ENCODE peak calls at places on chromosomes 2 and 18, in six cellular contexts. J is HCT116, A is suprapubic skin, B is cardiac muscle cell, D is hepatocyte, X is PC-9. C is an unnamed sample. For H3K4me1, the result is how much of the 10 kb centered on the place peaks cover.

GRCh38 chr2:5325523-5325922 is 366.7 kb upstream of the SOX11 start:
- DNase-seq in B (no peak), J (no peak), D (no peak), X (no peak), A (no peak), C (no peak)

GRCh38 chr18:44922968-44923367 is 242.3 kb downstream of the SETBP1 start:
- DNase-seq in A (no peak), X (no peak), B (no peak), D (no peak), J (no peak), C (no peak)

GRCh38 chr2:102604754-102605153 is 14.6 kb upstream of the SLC9A2 start:
- DNase-seq in J (no peak), D (no peak), B (no peak), A (no peak), X (no peak), C (no peak)

GRCh38 chr18:21904856-21905255 is 164.3 kb downstream of the MIB1 start:
- DNase-seq in B (no peak), A (no peak), X (no peak), J (no peak), D (peak), C (no peak)

GRCh38 chr18:13835202-13835601 is 11.3 kb downstream of the MC5R start:
- DNase-seq in X (no peak), A (no peak), J (no peak), B (no peak), D (no peak), C (no peak)

GRCh38 chr2:27489118-27489497 is 435 bp downstream of the IFT172 start:
- DNase-seq in D (peak), J (peak), B (peak), A (no peak), X (no peak), C (no peak)

GRCh38 chr18:25503567-25504081 is 151.7 kb upstream of the ZNF521 start:
- DNase-seq in B (peak), J (peak), A (peak), X (no peak), D (peak), C (no peak)

GRCh38 chr2:238141541-238142318 is 3.3 kb downstream of the KLHL30 start:
- DNase-seq in B (no peak), A (no peak), D (peak), J (peak), X (peak), C (peak)

GRCh38 chr2:27710640-27711430 is 47.1 kb downstream of the SLC4A1AP start:
- DNase-seq in J (no peak), X (peak), B (no peak), A (no peak), D (no peak), C (no peak)

GRCh38 chr2:226622484-226622883 is 177.1 kb downstream of the IRS1 start:
- DNase-seq in B (no peak), J (no peak), X (no peak), D (no peak), A (no peak), C (no peak)

GRCh38 chr2:234555616-234556249 is 58.9 kb upstream of the ARL4C start:
- DNase-seq in X (no peak), J (no peak), A (no peak), D (no peak), B (no peak), C (no peak)

GRCh38 chr2:20615466-20616241 is 35.2 kb downstream of the HS1BP3 start:
- DNase-seq in B (no peak), D (peak), A (peak), J (no peak), X (no peak), C (peak)

GRCh38 chr2:17543848-17544645 is 3.6 kb downstream of the VSNL1 start:
- DNase-seq in X (no peak), D (no peak), A (no peak), B (no peak), J (no peak), C (no peak)

GRCh38 chr2:202171246-202171833 is 67.1 kb downstream of the SUMO1 start:
- DNase-seq in A (no peak), J (no peak), D (peak), B (peak), X (no peak), C (no peak)

GRCh38 chr2:28613616-28614501 is 118.0 kb downstream of the PLB1 start:
- DNase-seq in J (peak), X (peak), B (no peak), D (peak), A (no peak), C (no peak)

GRCh38 chr2:171673928-171674327 is 13.3 kb upstream of the DYNC1I2 start:
- DNase-seq in A (no peak), D (no peak), J (no peak), X (no peak), B (no peak), C (no peak)

GRCh38 chr18:44497757-44498490 is 182.8 kb upstream of the SETBP1 start:
- DNase-seq in B (no peak), J (no peak), D (no peak), A (no peak), X (no peak), C (no peak)

GRCh38 chr2:186255823-186256222 is 230.2 kb upstream of the ZC3H15 start:
- DNase-seq in X (no peak), A (no peak), B (no peak), J (no peak), D (no peak), C (no peak)

GRCh38 chr2:108553181-108553919 is 19.1 kb downstream of the LIMS1 start:
- DNase-seq in J (no peak), B (no peak), D (no peak), X (no peak), A (no peak), C (no peak)

GRCh38 chr2:158841839-158842238 is 46.7 kb downstream of the DAPL1 start:
- DNase-seq in B (no peak), J (no peak), X (no peak), D (peak), A (no peak), C (no peak)

GRCh38 chr2:162113771-162114168 is 38.3 kb downstream of the GCG start:
- DNase-seq in J (no peak), B (no peak), D (peak), A (no peak), X (no peak), C (no peak)

GRCh38 chr2:203817147-203817546 is 50.4 kb upstream of the CTLA4 start:
- DNase-seq in X (no peak), J (no peak), A (no peak), D (no peak), B (no peak), C (no peak)

GRCh38 chr2:96502891-96503636 is 2.1 kb downstream of the NEURL3 start:
- DNase-seq in X (peak), B (no peak), A (no peak), J (no peak), D (no peak), C (no peak)

DNA sequence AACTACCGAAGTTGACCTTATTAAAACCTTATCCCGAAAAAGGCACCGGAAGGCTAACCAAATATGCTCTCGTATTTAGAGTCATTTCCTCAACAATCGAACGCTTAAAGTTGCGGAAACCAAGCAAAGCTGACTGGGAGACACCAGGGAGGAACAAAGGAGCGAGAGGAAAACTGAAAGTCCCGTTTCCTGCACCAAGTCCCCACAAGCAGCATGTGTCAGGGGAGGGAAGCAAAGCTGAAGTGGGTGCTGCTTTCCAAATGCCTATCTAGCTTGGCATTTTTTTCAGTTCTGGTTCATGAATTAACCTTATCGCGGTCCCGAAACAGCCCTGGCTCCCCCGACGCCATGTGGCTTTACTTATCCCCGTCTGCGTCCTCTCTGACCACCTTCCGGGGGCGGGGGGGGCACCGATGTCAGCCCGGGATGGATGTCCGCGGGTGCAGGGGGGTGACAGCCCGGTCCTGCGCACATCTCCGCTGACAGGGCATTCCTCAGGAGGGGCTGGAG is 44.1 kb downstream of the ZNF516 start:
- DNase-seq in X (no peak), D (peak), J (no peak), B (peak), A (peak), C (peak)
- H3K4me1 ChIP-seq in X (under half), D (half or more), J (under half), B (half or more), A (half or more), C (under half)

DNA sequence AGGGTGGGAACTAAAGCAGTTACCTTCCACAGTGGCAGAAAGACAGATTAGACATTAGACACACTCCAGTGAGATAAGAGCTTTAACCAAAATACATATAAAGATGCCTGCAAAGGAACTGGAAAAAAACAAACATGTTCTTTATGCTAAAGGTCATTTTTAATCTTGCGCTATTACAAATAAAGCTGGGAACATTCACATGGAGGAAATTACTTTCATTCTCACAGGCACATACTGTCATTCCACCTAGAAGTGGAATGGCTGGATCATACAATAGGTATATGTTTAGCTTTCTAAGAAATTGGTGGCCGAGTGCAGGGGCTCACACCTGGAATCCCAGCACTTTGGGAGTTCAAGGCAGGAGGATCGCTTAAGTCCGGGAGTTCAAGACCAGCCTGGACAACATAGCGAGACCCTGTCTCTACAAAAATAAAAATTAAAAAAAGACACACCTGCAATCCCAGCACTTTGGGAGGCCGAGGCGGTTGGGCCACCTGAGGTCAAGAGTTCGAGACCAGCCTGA is 41.8 kb downstream of the C2orf76 start:
- DNase-seq in B (no peak), X (no peak), J (no peak), A (no peak), D (no peak), C (no peak)
- H3K4me1 ChIP-seq in B (under half), X (under half), J (under half), A (under half), D (under half), C (under half)

GRCh38 chr2:43131890-43132522 is 94.4 kb downstream of the ZFP36L2 start:
- DNase-seq in A (no peak), D (no peak), B (no peak), J (no peak), X (peak), C (no peak)
- H3K4me1 ChIP-seq in A (half or more), D (under half), B (under half), J (under half), X (half or more), C (half or more)

GRCh38 chr2:233174131-233174530 is 77.3 kb upstream of the ATG16L1 start:
- DNase-seq in B (peak), J (no peak), X (no peak), A (no peak), D (no peak), C (no peak)
- H3K4me1 ChIP-seq in B (under half), J (under half), X (under half), A (under half), D (under half), C (under half)

GRCh38 chr2:1916881-1917280 is 172.6 kb upstream of the PXDN start:
- DNase-seq in A (no peak), J (no peak), X (no peak), D (no peak), B (no peak), C (no peak)

GRCh38 chr2:1914541-1915165 is 170.3 kb upstream of the PXDN start:
- DNase-seq in A (no peak), D (no peak), X (no peak), B (no peak), J (no peak), C (no peak)

GRCh38 chr2:1912771-1913170 is 168.5 kb upstream of the PXDN start:
- DNase-seq in J (no peak), D (no peak), B (no peak), X (no peak), A (no peak), C (no peak)

GRCh38 chr2:1915196-1915595 is 170.9 kb upstream of the PXDN start:
- DNase-seq in X (no peak), J (no peak), A (no peak), D (no peak), B (no peak), C (no peak)

DNA sequence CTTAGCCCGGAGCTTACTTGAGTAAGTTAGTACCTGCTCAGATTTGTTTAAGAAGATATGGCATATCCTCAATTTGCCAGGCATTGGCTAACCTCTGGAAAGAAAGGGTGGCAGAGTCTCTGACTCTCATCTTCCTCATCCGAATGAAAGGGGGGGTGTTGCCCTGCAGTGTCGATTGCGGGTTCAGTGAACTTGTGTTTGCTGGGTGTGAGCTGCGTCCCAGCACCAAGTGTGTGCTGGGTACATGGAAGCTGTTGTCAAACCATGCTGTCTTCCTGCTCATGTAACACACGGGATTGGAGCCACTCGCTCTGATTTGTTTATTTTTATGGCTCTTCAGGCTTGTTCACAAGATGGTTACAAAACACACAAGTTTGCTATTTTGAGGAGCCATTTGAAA is 171.4 kb upstream of the PXDN start:
- DNase-seq in X (no peak), B (no peak), J (no peak), A (no peak), D (no peak), C (no peak)
- H3K4me1 ChIP-seq in X (under half), B (under half), J (under half), A (under half), D (under half), C (under half)

GRCh38 chr2:32962652-32963051 is 15.9 kb downstream of the LTBP1 start:
- DNase-seq in A (no peak), J (no peak), B (peak), X (no peak), D (no peak), C (no peak)
- H3K4me1 ChIP-seq in A (under half), J (under half), B (half or more), X (under half), D (under half), C (under half)

GRCh38 chr2:43945439-43945838 is 50.4 kb downstream of the LRPPRC start:
- DNase-seq in D (no peak), J (no peak), X (no peak), A (no peak), B (no peak), C (no peak)
- H3K4me1 ChIP-seq in D (under half), J (under half), X (under half), A (under half), B (under half), C (under half)

DNA sequence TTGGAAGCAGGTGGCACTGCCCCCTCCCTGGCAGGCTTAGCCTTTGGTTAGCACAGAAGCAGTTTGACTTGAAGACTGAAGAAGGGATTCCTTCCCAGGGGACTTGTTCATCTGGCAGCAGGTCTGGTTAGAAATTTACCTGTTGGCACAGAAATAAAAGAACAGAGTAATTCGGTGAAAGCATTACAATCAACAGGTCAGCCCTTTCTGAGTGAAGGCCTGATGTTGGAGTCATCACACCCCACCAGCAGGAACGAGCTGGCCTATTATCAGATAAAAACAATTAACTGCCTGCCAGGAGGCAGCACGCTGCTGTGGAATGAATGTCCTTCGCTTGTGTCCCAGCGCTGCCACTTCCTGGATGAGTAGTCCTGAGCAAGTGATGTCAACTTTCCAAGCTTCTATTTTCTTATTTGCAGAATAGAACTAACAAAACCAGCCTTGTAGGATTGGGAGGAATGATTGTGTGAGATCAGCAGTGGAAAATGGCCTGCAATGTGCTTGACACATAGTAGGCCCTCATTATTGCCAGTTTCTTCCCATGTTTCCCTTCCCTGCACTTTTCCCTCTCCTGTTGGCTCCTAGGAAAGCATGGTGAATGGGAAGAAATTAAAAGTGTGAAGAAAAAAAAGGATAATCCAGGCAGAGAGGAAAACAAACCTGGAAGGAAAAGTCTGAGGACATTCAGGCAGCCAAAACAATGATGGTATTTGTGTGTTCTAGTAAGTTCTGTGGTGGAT is 29.0 kb downstream of the LGALSL start:
- DNase-seq in J (no peak), B (peak), X (peak), A (no peak), D (peak), C (no peak)
- H3K4me1 ChIP-seq in J (under half), B (under half), X (under half), A (under half), D (under half), C (under half)

GRCh38 chr2:6879011-6879410 is 1.4 kb downstream of the RSAD2 start:
- DNase-seq in D (no peak), A (no peak), X (no peak), B (no peak), J (no peak), C (no peak)
- H3K4me1 ChIP-seq in D (under half), A (under half), X (under half), B (under half), J (under half), C (under half)

GRCh38 chr2:69686855-69687254 is 43.3 kb upstream of the AAK1 start:
- DNase-seq in D (peak), B (no peak), J (no peak), A (peak), X (no peak), C (no peak)
- H3K4me1 ChIP-seq in D (under half), B (under half), J (under half), A (under half), X (under half), C (under half)